ENCODE peak calls at places on chromosomes 13 and 19, in six cellular contexts. W is breast epithelium; M is NB4; N is CD8-positive, alpha-beta T cell; S is left ventricle myocardium inferior; P is pancreas. G is an unnamed sample.

GRCh38 chr13:74641586-74641985 is 507.4 kb upstream of the KLF12 start:
- DNase-seq in W (no peak), P (no peak), S (no peak), N (no peak), M (no peak), G (no peak)

GRCh38 chr19:35513975-35514809 is 743 bp upstream of the DMKN start:
- DNase-seq in P (no peak), W (no peak), S (no peak), N (no peak), M (no peak), G (no peak)

GRCh38 chr19:51688665-51689571 is 4.2 kb upstream of the SPACA6 start:
- DNase-seq in P (peak; percentile 93), W (peak; percentile 85), N (no peak), S (peak; percentile 92), M (no peak), G (peak; percentile 92)

GRCh38 chr19:13920940-13921744 is 15.1 kb downstream of the CC2D1A start:
- DNase-seq in W (no peak), N (no peak), S (no peak), M (peak; percentile 80), P (no peak), G (no peak)

GRCh38 chr13:33229446-33230177 is 55.9 kb downstream of the STARD13 start:
- DNase-seq in P (no peak), W (no peak), S (no peak), N (no peak), M (no peak), G (no peak)

GRCh38 chr19:5250127-5250659 is 90.4 kb downstream of the PTPRS start:
- DNase-seq in N (no peak), M (no peak), W (no peak), P (peak; percentile 87), S (peak; percentile 75), G (peak; percentile 54)

GRCh38 chr19:54207908-54208783 is 7.5 kb downstream of the RPS9 start:
- DNase-seq in W (peak; percentile 62), N (peak; percentile 21), M (peak; percentile 98), S (peak; percentile 52), P (peak; percentile 47), G (no peak)

GRCh38 chr19:2552859-2553258 is 76.9 kb downstream of the GADD45B start:
- DNase-seq in S (peak; percentile 15), W (no peak), M (peak; percentile 88), N (peak; percentile 60), P (no peak), G (no peak)

GRCh38 chr13:112486386-112487126 is 101.4 kb downstream of the TUBGCP3 start:
- DNase-seq in P (no peak), W (no peak), S (no peak), N (no peak), M (no peak), G (no peak)

GRCh38 chr13:31199527-31199848 is 287 bp upstream of the B3GLCT start:
- DNase-seq in P (no peak), N (no peak), W (no peak), S (no peak), M (no peak), G (no peak)

GRCh38 chr13:31198524-31198923 is 1.3 kb upstream of the B3GLCT start:
- DNase-seq in P (no peak), N (no peak), W (no peak), S (no peak), M (peak; percentile 46), G (no peak)

GRCh38 chr13:31200636-31200970 is 828 bp downstream of the B3GLCT start:
- DNase-seq in W (no peak), M (peak; percentile 69), S (peak; percentile 40), N (peak; percentile 44), P (peak; percentile 67), G (peak; percentile 61)

GRCh38 chr13:31201341-31202024 is 1.7 kb downstream of the B3GLCT start:
- DNase-seq in S (no peak), N (no peak), W (no peak), P (no peak), M (peak; percentile 16), G (peak; percentile 33)

GRCh38 chr13:31199849-31200635 is at the start of gene B3GLCT:
- DNase-seq in P (peak; percentile 85), M (peak; percentile 86), S (peak; percentile 81), W (peak; percentile 48), N (peak; percentile 75), G (peak; percentile 88)
- TF ChIP-seq CTCF in P (peak; percentile 78), M (peak; percentile 70), S (peak; percentile 86), W (peak; percentile 87), N (peak; percentile 94), G (peak; percentile 88)

GRCh38 chr13:52393572-52394357 is 12.2 kb downstream of the THSD1 start:
- DNase-seq in N (no peak), M (no peak), W (no peak), S (no peak), P (no peak), G (no peak)
- TF ChIP-seq CTCF in N (no peak), M (no peak), W (no peak), S (no peak), P (no peak), G (no peak)

GRCh38 chr13:99393791-99394735 is 86.9 kb upstream of the GPR183 start:
- DNase-seq in N (no peak), M (no peak), P (no peak), W (no peak), S (no peak), G (no peak)
- TF ChIP-seq CTCF in N (no peak), M (no peak), P (no peak), W (no peak), S (no peak), G (no peak)

DNA sequence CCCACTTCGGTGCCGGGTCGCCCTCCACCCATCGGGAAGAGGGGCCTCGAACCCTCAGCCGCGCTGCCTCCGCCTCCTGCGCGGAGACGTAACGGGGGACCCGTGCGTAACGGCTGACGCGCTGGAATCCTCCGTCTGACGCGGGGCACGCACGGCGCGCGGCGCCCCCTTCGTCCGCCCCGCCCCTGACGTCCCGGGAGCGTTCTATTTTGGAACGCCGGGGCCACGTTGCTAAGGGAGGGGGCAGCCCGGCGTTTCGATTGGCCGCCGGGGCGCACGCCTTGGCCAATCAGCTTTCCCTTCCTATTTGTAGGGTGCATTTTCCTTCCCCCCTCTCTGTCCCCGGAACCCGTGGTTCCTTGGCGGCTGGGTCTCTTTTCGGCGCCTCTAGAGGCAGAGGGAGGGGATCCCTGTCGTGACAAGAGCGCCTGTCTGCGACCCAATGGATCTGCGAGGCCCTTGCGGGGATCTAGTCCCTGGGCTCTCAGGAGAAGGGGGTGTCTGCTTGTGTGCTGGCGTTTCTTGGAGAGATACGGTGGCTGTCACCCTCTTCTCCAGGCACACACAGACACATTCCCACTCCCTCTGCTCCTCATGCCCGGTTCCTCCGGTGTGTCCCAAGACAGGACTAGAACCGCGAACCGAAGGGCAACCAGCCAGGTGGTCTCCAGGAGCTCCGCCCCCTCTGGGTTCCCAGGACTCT is 1.5 kb downstream of the FOSB start:
- DNase-seq in W (peak; percentile 95), P (peak; percentile 93), N (peak; percentile 93), S (peak; percentile 94), M (peak; percentile 93), G (peak; percentile 96)
- TF ChIP-seq CTCF in W (peak; percentile 22), P (no peak), N (no peak), S (no peak), M (no peak), G (no peak)

GRCh38 chr19:3879656-3880055 is 829 bp upstream of the ATCAY start:
- DNase-seq in S (no peak), M (no peak), N (no peak), P (no peak), W (no peak), G (no peak)
- TF ChIP-seq CTCF in S (no peak), M (peak; percentile 5), N (no peak), P (no peak), W (no peak), G (no peak)

GRCh38 chr19:42246143-42246868 is 3.9 kb upstream of the GSK3A start:
- DNase-seq in N (no peak), W (peak; percentile 79), P (peak; percentile 79), M (no peak), S (peak; percentile 75), G (peak; percentile 81)
- TF ChIP-seq CTCF in N (no peak), W (peak; percentile 47), P (peak; percentile 27), M (no peak), S (peak; percentile 79), G (peak; percentile 58)

DNA sequence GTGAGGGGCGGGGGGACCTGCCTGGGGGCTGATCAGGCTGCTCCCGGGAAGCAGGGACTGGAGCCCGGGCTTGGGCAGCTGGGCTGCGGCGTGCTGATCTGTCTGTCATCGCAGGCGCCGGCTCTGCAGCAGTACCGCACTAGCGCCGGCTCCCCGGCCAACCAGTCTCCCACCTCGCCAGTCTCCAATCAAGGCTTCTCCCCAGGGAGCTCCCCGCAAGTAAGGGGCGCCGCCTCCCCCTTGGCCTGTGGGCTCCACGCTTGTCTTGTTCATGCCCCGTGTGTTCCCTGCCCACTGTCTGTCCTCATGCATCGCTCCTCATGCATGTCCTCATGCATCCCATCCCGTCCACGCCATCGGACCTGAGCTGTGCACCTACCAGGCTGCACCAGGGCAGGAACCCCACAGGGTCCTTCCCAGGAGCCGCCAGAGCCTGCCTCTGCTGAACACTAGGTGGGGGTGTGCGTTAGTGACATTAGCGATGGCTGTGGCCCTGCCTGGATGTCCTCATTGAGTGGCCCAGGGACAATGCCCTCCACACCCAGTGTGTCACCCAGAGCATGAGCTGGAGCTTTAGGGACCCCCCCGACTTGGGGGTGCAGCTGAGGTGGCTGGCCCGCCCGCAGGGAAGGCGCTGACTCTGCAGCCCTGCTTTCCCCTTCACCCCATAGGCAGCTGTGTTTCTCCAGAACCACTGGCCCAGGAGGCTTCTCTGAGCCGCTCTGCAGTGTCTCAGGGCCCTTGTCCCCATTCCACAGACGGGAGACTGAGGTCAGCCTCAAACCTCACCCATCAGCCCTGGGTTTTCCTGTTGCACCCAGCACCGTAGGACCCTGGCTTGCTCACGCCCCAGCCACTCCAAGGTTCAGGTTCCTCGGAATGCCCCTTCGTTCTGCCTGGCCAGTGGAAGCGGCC is 19.5 kb downstream of the COMP start:
- DNase-seq in M (peak; percentile 53), S (no peak), N (no peak), P (no peak), W (no peak), G (no peak)
- TF ChIP-seq CTCF in M (peak; percentile 42), S (no peak), N (no peak), P (no peak), W (no peak), G (no peak)

GRCh38 chr13:99027260-99027659 is 49.4 kb upstream of the DOCK9 start:
- DNase-seq in S (no peak), P (no peak), N (no peak), W (no peak), M (no peak), G (no peak)

GRCh38 chr13:99031725-99032298 is 53.9 kb upstream of the DOCK9 start:
- DNase-seq in W (no peak), M (no peak), P (no peak), S (no peak), N (no peak), G (no peak)

GRCh38 chr13:99027661-99028425 is 50.0 kb upstream of the DOCK9 start:
- DNase-seq in N (no peak), W (no peak), P (no peak), M (no peak), S (no peak), G (no peak)

GRCh38 chr13:99029576-99029975 is 51.7 kb upstream of the DOCK9 start:
- DNase-seq in W (no peak), N (no peak), M (no peak), P (no peak), S (no peak), G (no peak)

DNA sequence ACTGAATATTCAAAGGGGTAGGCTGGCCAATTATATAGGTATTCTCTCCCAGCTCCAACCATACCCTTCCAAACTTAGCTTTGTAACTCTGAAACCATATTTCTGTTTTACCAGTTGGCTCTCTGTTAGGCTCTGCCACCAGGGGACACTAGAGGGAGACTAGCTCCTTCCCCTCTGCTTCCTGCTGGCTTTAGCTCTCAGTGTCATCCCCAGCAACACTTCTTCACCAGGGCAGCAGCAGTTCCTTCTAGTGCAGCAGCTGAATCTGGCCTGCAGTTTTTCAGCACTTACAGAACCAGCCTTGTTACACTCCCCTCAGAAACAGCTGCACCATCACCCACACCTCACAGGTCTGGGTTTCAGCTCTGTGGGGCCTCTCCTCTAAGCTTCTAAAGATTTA is 51.0 kb upstream of the DOCK9 start:
- DNase-seq in W (no peak), P (no peak), M (peak; percentile 36), N (peak; percentile 56), S (no peak), G (no peak)
- TF ChIP-seq CTCF in W (peak; percentile 10), P (no peak), M (peak; percentile 57), N (peak; percentile 62), S (peak; percentile 23), G (peak; percentile 10)